ENCODE peak calls at places on chromosomes 4 and X, in five cellular contexts. One of them, this sample, is unnamed.
A peak's percentile ranks its signal among the peaks of the same experiment; 100 is the strongest.

GRCh38 chrX:147912093-147912801 is 528 bp downstream of the FMR1 start:
- DNase-seq in AG09309: no peak
- DNase-seq in NCI-H510A treated with DMSO at 0.1 percent for 48 hours: peak; percentile 37
- DNase-seq in HFFc6: peak; percentile 10
- DNase-seq in stimulated activated CD8-positive, alpha-beta memory T cell treated with anti-CD3 and anti-CD28 coated beads, Interleukin-4, amount 100 ng/mL, for 24 hours: no peak
- DNase-seq in this sample: peak; percentile 5

GRCh38 chrX:125628435-125628834 is 308.8 kb downstream of the TEX13C start:
- DNase-seq in AG09309: no peak
- DNase-seq in NCI-H510A treated with DMSO at 0.1 percent for 48 hours: no peak
- DNase-seq in HFFc6: no peak
- DNase-seq in stimulated activated CD8-positive, alpha-beta memory T cell treated with anti-CD3 and anti-CD28 coated beads, Interleukin-4, amount 100 ng/mL, for 24 hours: no peak
- DNase-seq in this sample: no peak

GRCh38 chrX:134886201-134886600 is 104.6 kb upstream of the SMIM10 start:
- DNase-seq in AG09309: no peak
- DNase-seq in NCI-H510A treated with DMSO at 0.1 percent for 48 hours: no peak
- DNase-seq in HFFc6: no peak
- DNase-seq in stimulated activated CD8-positive, alpha-beta memory T cell treated with anti-CD3 and anti-CD28 coated beads, Interleukin-4, amount 100 ng/mL, for 24 hours: no peak
- DNase-seq in this sample: no peak

GRCh38 chr4:122960298-122960985 is 38.0 kb upstream of the NUDT6 start:
- DNase-seq in AG09309: no peak
- DNase-seq in NCI-H510A treated with DMSO at 0.1 percent for 48 hours: no peak
- DNase-seq in HFFc6: no peak
- DNase-seq in stimulated activated CD8-positive, alpha-beta memory T cell treated with anti-CD3 and anti-CD28 coated beads, Interleukin-4, amount 100 ng/mL, for 24 hours: no peak
- DNase-seq in this sample: no peak

GRCh38 chrX:72466493-72466892 is 106.2 kb downstream of the HDAC8 start:
- DNase-seq in AG09309: no peak
- DNase-seq in NCI-H510A treated with DMSO at 0.1 percent for 48 hours: no peak
- DNase-seq in HFFc6: no peak
- DNase-seq in stimulated activated CD8-positive, alpha-beta memory T cell treated with anti-CD3 and anti-CD28 coated beads, Interleukin-4, amount 100 ng/mL, for 24 hours: no peak
- DNase-seq in this sample: no peak

GRCh38 chr4:25569726-25570125 is 85.9 kb upstream of the SLC34A2 start:
- DNase-seq in AG09309: no peak
- DNase-seq in NCI-H510A treated with DMSO at 0.1 percent for 48 hours: no peak
- DNase-seq in HFFc6: no peak
- DNase-seq in stimulated activated CD8-positive, alpha-beta memory T cell treated with anti-CD3 and anti-CD28 coated beads, Interleukin-4, amount 100 ng/mL, for 24 hours: no peak
- DNase-seq in this sample: no peak

GRCh38 chr4:22167201-22167600 is 218.6 kb upstream of the KCNIP4 start:
- DNase-seq in AG09309: no peak
- DNase-seq in NCI-H510A treated with DMSO at 0.1 percent for 48 hours: no peak
- DNase-seq in HFFc6: no peak
- DNase-seq in stimulated activated CD8-positive, alpha-beta memory T cell treated with anti-CD3 and anti-CD28 coated beads, Interleukin-4, amount 100 ng/mL, for 24 hours: no peak
- DNase-seq in this sample: no peak

GRCh38 chr4:53899544-53900274 is 164.7 kb downstream of the CHIC2 start:
- DNase-seq in AG09309: peak; percentile 83
- DNase-seq in NCI-H510A treated with DMSO at 0.1 percent for 48 hours: no peak
- DNase-seq in HFFc6: peak; percentile 43
- DNase-seq in stimulated activated CD8-positive, alpha-beta memory T cell treated with anti-CD3 and anti-CD28 coated beads, Interleukin-4, amount 100 ng/mL, for 24 hours: no peak
- DNase-seq in this sample: no peak

GRCh38 chr4:80448056-80448455 is 112.5 kb downstream of the CFAP299 start:
- DNase-seq in AG09309: no peak
- DNase-seq in NCI-H510A treated with DMSO at 0.1 percent for 48 hours: no peak
- DNase-seq in HFFc6: no peak
- DNase-seq in stimulated activated CD8-positive, alpha-beta memory T cell treated with anti-CD3 and anti-CD28 coated beads, Interleukin-4, amount 100 ng/mL, for 24 hours: no peak
- DNase-seq in this sample: no peak

GRCh38 chrX:151722241-151722846 is 6.5 kb downstream of the FATE1 start:
- DNase-seq in AG09309: no peak
- DNase-seq in NCI-H510A treated with DMSO at 0.1 percent for 48 hours: peak; percentile 1
- DNase-seq in HFFc6: no peak
- DNase-seq in stimulated activated CD8-positive, alpha-beta memory T cell treated with anti-CD3 and anti-CD28 coated beads, Interleukin-4, amount 100 ng/mL, for 24 hours: no peak
- DNase-seq in this sample: no peak

GRCh38 chrX:154308108-154308946 is 12.7 kb downstream of the TKTL1 start:
- DNase-seq in AG09309: no peak
- DNase-seq in NCI-H510A treated with DMSO at 0.1 percent for 48 hours: peak; percentile 9
- DNase-seq in HFFc6: peak; percentile 28
- DNase-seq in stimulated activated CD8-positive, alpha-beta memory T cell treated with anti-CD3 and anti-CD28 coated beads, Interleukin-4, amount 100 ng/mL, for 24 hours: peak; percentile 66
- DNase-seq in this sample: peak; percentile 79

GRCh38 chrX:12814434-12814833 is 23.2 kb downstream of the PRPS2 start:
- DNase-seq in AG09309: peak; percentile 18
- DNase-seq in NCI-H510A treated with DMSO at 0.1 percent for 48 hours: peak; percentile 32
- DNase-seq in HFFc6: peak; percentile 47
- DNase-seq in stimulated activated CD8-positive, alpha-beta memory T cell treated with anti-CD3 and anti-CD28 coated beads, Interleukin-4, amount 100 ng/mL, for 24 hours: no peak
- DNase-seq in this sample: peak; percentile 22

GRCh38 chrX:135522132-135522530 is 1.7 kb downstream of the INTS6L start:
- DNase-seq in AG09309: no peak
- DNase-seq in NCI-H510A treated with DMSO at 0.1 percent for 48 hours: peak; percentile 34
- DNase-seq in HFFc6: no peak
- DNase-seq in stimulated activated CD8-positive, alpha-beta memory T cell treated with anti-CD3 and anti-CD28 coated beads, Interleukin-4, amount 100 ng/mL, for 24 hours: no peak
- DNase-seq in this sample: no peak

GRCh38 chr4:57119054-57119651 is 9.0 kb upstream of the IGFBP7 start:
- DNase-seq in AG09309: peak; percentile 90
- DNase-seq in NCI-H510A treated with DMSO at 0.1 percent for 48 hours: no peak
- DNase-seq in HFFc6: peak; percentile 92
- DNase-seq in stimulated activated CD8-positive, alpha-beta memory T cell treated with anti-CD3 and anti-CD28 coated beads, Interleukin-4, amount 100 ng/mL, for 24 hours: no peak
- DNase-seq in this sample: no peak

GRCh38 chrX:71103110-71103983 is 3.2 kb downstream of the CXorf65 start:
- DNase-seq in AG09309: no peak
- DNase-seq in NCI-H510A treated with DMSO at 0.1 percent for 48 hours: no peak
- DNase-seq in HFFc6: no peak
- DNase-seq in stimulated activated CD8-positive, alpha-beta memory T cell treated with anti-CD3 and anti-CD28 coated beads, Interleukin-4, amount 100 ng/mL, for 24 hours: peak; percentile 46
- DNase-seq in this sample: peak; percentile 57

GRCh38 chr4:141329174-141329569 is 108.5 kb downstream of the ZNF330 start:
- DNase-seq in AG09309: peak; percentile 95
- DNase-seq in NCI-H510A treated with DMSO at 0.1 percent for 48 hours: no peak
- DNase-seq in HFFc6: peak; percentile 78
- DNase-seq in stimulated activated CD8-positive, alpha-beta memory T cell treated with anti-CD3 and anti-CD28 coated beads, Interleukin-4, amount 100 ng/mL, for 24 hours: no peak
- DNase-seq in this sample: no peak

GRCh38 chr4:180465364-180465763 is 1777.8 kb upstream of the TENM3 start:
- DNase-seq in AG09309: no peak
- DNase-seq in NCI-H510A treated with DMSO at 0.1 percent for 48 hours: no peak
- DNase-seq in HFFc6: no peak
- DNase-seq in stimulated activated CD8-positive, alpha-beta memory T cell treated with anti-CD3 and anti-CD28 coated beads, Interleukin-4, amount 100 ng/mL, for 24 hours: no peak
- DNase-seq in this sample: no peak

GRCh38 chrX:12702509-12703091 is 88.6 kb upstream of the PRPS2 start:
- DNase-seq in AG09309: no peak
- DNase-seq in NCI-H510A treated with DMSO at 0.1 percent for 48 hours: peak; percentile 26
- DNase-seq in HFFc6: no peak
- DNase-seq in stimulated activated CD8-positive, alpha-beta memory T cell treated with anti-CD3 and anti-CD28 coated beads, Interleukin-4, amount 100 ng/mL, for 24 hours: no peak
- DNase-seq in this sample: no peak

GRCh38 chrX:152904151-152905080 is 6.5 kb downstream of the ZNF185 start:
- DNase-seq in AG09309: peak; percentile 13
- DNase-seq in NCI-H510A treated with DMSO at 0.1 percent for 48 hours: peak; percentile 23
- DNase-seq in HFFc6: peak; percentile 52
- DNase-seq in stimulated activated CD8-positive, alpha-beta memory T cell treated with anti-CD3 and anti-CD28 coated beads, Interleukin-4, amount 100 ng/mL, for 24 hours: peak; percentile 15
- DNase-seq in this sample: peak; percentile 14

GRCh38 chr4:22420291-22420690 is 95.6 kb downstream of the ADGRA3 start:
- DNase-seq in AG09309: no peak
- DNase-seq in NCI-H510A treated with DMSO at 0.1 percent for 48 hours: no peak
- DNase-seq in HFFc6: no peak
- DNase-seq in stimulated activated CD8-positive, alpha-beta memory T cell treated with anti-CD3 and anti-CD28 coated beads, Interleukin-4, amount 100 ng/mL, for 24 hours: no peak
- DNase-seq in this sample: no peak

GRCh38 chrX:23494741-23495140 is 160.1 kb downstream of the PTCHD1 start:
- DNase-seq in AG09309: no peak
- DNase-seq in NCI-H510A treated with DMSO at 0.1 percent for 48 hours: no peak
- DNase-seq in HFFc6: no peak
- DNase-seq in stimulated activated CD8-positive, alpha-beta memory T cell treated with anti-CD3 and anti-CD28 coated beads, Interleukin-4, amount 100 ng/mL, for 24 hours: no peak
- DNase-seq in this sample: no peak

GRCh38 chr4:38868055-38868965 is 704 bp downstream of the FAM114A1 start:
- DNase-seq in AG09309: no peak
- DNase-seq in NCI-H510A treated with DMSO at 0.1 percent for 48 hours: peak; percentile 12
- DNase-seq in HFFc6: no peak
- DNase-seq in stimulated activated CD8-positive, alpha-beta memory T cell treated with anti-CD3 and anti-CD28 coated beads, Interleukin-4, amount 100 ng/mL, for 24 hours: no peak
- DNase-seq in this sample: no peak

GRCh38 chr4:158259955-158260575 is 49.8 kb downstream of the TMEM144 start:
- DNase-seq in AG09309: no peak
- DNase-seq in NCI-H510A treated with DMSO at 0.1 percent for 48 hours: peak; percentile 8
- DNase-seq in HFFc6: peak; percentile 29
- DNase-seq in stimulated activated CD8-positive, alpha-beta memory T cell treated with anti-CD3 and anti-CD28 coated beads, Interleukin-4, amount 100 ng/mL, for 24 hours: no peak
- DNase-seq in this sample: no peak

GRCh38 chr4:146389561-146389960 is 132.2 kb downstream of the SLC10A7 start:
- DNase-seq in AG09309: no peak
- DNase-seq in NCI-H510A treated with DMSO at 0.1 percent for 48 hours: no peak
- DNase-seq in HFFc6: peak; percentile 67
- DNase-seq in stimulated activated CD8-positive, alpha-beta memory T cell treated with anti-CD3 and anti-CD28 coated beads, Interleukin-4, amount 100 ng/mL, for 24 hours: no peak
- DNase-seq in this sample: no peak